ENCODE peak calls at places on chromosomes 11 and 22, in six cellular contexts. B is CD4-positive, alpha-beta T cell; C is spleen; I is stimulated activated CD8-positive, alpha-beta memory T cell treated with anti-CD3 and anti-CD28 coated beads, Interleukin-2, amount 100 ng/mL, for 1 hour; P is effector CD4-positive, alpha-beta T cell; Y is SW480. R is an unnamed sample.

GRCh38 chr22:32861330-32861729 is 59.8 kb downstream of the TIMP3 start:
- DNase-seq in P (no peak), Y (no peak), C (no peak), B (no peak), I (no peak), R (no peak)

GRCh38 chr11:17413414-17414316 is 25.2 kb upstream of the KCNJ11 start:
- DNase-seq in I (no peak), Y (no peak), B (no peak), P (no peak), C (peak), R (no peak)

GRCh38 chr11:2524446-2525165 is 79.8 kb downstream of the KCNQ1 start:
- DNase-seq in Y (no peak), B (no peak), I (no peak), C (peak), P (no peak), R (no peak)

GRCh38 chr22:48938741-48939140 is 888.9 kb downstream of the BRD1 start:
- DNase-seq in B (no peak), P (no peak), C (no peak), I (no peak), Y (no peak), R (no peak)

GRCh38 chr22:19820880-19821522 is 33.7 kb downstream of the GNB1L start:
- DNase-seq in Y (no peak), C (peak), I (no peak), B (no peak), P (no peak), R (no peak)

GRCh38 chr11:77171254-77171653 is 43.2 kb downstream of the MYO7A start:
- DNase-seq in C (no peak), Y (no peak), I (no peak), P (no peak), B (no peak), R (no peak)

GRCh38 chr11:2928605-2929510 is at the start of gene PHLDA2:
- DNase-seq in B (peak), Y (peak), I (no peak), P (peak), C (peak), R (no peak)

GRCh38 chr11:45141631-45142030 is 4.8 kb upstream of the PRDM11 start:
- DNase-seq in P (no peak), I (no peak), Y (no peak), B (no peak), C (no peak), R (no peak)

GRCh38 chr11:132022718-132023117 is 652.3 kb downstream of the NTM start:
- DNase-seq in B (no peak), C (no peak), P (no peak), I (no peak), Y (no peak), R (no peak)

GRCh38 chr11:20027546-20028014 is 132.7 kb downstream of the DBX1 start:
- DNase-seq in I (no peak), Y (no peak), B (no peak), P (no peak), C (no peak), R (no peak)

GRCh38 chr11:67496113-67496512 is 9.1 kb downstream of the PITPNM1 start:
- DNase-seq in B (no peak), C (no peak), Y (no peak), P (no peak), I (no peak), R (no peak)

GRCh38 chr11:13620063-13620462 is 48.4 kb upstream of the FAR1 start:
- DNase-seq in Y (no peak), C (no peak), P (no peak), B (no peak), I (no peak), R (no peak)

GRCh38 chr11:74686792-74687191 is 44.4 kb downstream of the CHRDL2 start:
- DNase-seq in I (no peak), C (peak), Y (no peak), P (no peak), B (no peak), R (no peak)

GRCh38 chr11:30816959-30817880 is 231.1 kb upstream of the MPPED2 start:
- DNase-seq in I (no peak), C (no peak), B (no peak), P (no peak), Y (no peak), R (peak)

GRCh38 chr11:11450744-11451362 is 97.8 kb upstream of the CSNK2A3 start:
- DNase-seq in I (no peak), Y (peak), C (no peak), P (no peak), B (no peak), R (no peak)

GRCh38 chr11:46275964-46276641 is 1.4 kb upstream of the CREB3L1 start:
- DNase-seq in C (no peak), P (no peak), I (no peak), Y (no peak), B (no peak), R (no peak)

GRCh38 chr11:44178381-44178780 is 82.9 kb downstream of the EXT2 start:
- DNase-seq in B (no peak), I (no peak), Y (no peak), C (no peak), P (no peak), R (no peak)

GRCh38 chr11:38384568-38384967 is 1786.5 kb upstream of the RAG2 start:
- DNase-seq in Y (no peak), P (no peak), B (no peak), I (no peak), C (no peak), R (no peak)

R was measured in foreskin melanocyte.